ENCODE peak calls at places on chromosomes 3 and 15, in five cellular contexts. One of them, this sample, is unnamed.
A peak's percentile ranks its signal among the peaks of the same experiment; 100 is the strongest.

GRCh38 chr3:197466586-197467399 is 89.0 kb downstream of the BDH1 start:
- DNase-seq in mammary epithelial cell: peak; percentile 56
- DNase-seq in Panc1: no peak
- DNase-seq in AG04449: no peak
- DNase-seq in H9: no peak
- DNase-seq in this sample: peak; percentile 55

GRCh38 chr15:74616020-74616939 is 644 bp downstream of the CLK3 start:
- DNase-seq in mammary epithelial cell: peak; percentile 67
- DNase-seq in H9: no peak
- DNase-seq in Panc1: no peak
- DNase-seq in AG04449: no peak
- DNase-seq in this sample: peak; percentile 47

GRCh38 chr3:179760944-179761343 is 108.1 kb downstream of the USP13 start:
- DNase-seq in Panc1: no peak
- DNase-seq in H9: no peak
- DNase-seq in mammary epithelial cell: peak; percentile 60
- DNase-seq in AG04449: no peak
- DNase-seq in this sample: no peak

GRCh38 chr15:71807691-71808091 is 2.7 kb upstream of the NR2E3 start:
- DNase-seq in H9: no peak
- DNase-seq in mammary epithelial cell: no peak
- DNase-seq in AG04449: no peak
- DNase-seq in Panc1: no peak
- DNase-seq in this sample: no peak

GRCh38 chr3:172096881-172097420 is 57.6 kb downstream of the FNDC3B start:
- DNase-seq in Panc1: no peak
- DNase-seq in H9: no peak
- DNase-seq in mammary epithelial cell: peak; percentile 87
- DNase-seq in AG04449: no peak
- DNase-seq in this sample: no peak

GRCh38 chr15:46344115-46344749 is 709.4 kb downstream of the SQOR start:
- DNase-seq in AG04449: no peak
- DNase-seq in mammary epithelial cell: no peak
- DNase-seq in Panc1: no peak
- DNase-seq in H9: no peak
- DNase-seq in this sample: no peak

GRCh38 chr15:92772626-92773244 is 117.2 kb upstream of the FAM174B start:
- DNase-seq in AG04449: no peak
- DNase-seq in mammary epithelial cell: no peak
- DNase-seq in H9: no peak
- DNase-seq in Panc1: no peak
- DNase-seq in this sample: no peak

GRCh38 chr3:40187945-40188344 is 121.6 kb upstream of the EIF1B start:
- DNase-seq in AG04449: no peak
- DNase-seq in mammary epithelial cell: no peak
- DNase-seq in Panc1: no peak
- DNase-seq in H9: no peak
- DNase-seq in this sample: no peak

GRCh38 chr15:71069693-71070092 is 45.6 kb upstream of the THSD4 start:
- DNase-seq in AG04449: no peak
- DNase-seq in mammary epithelial cell: no peak
- DNase-seq in Panc1: no peak
- DNase-seq in H9: no peak
- DNase-seq in this sample: no peak

GRCh38 chr3:69408542-69408941 is 22.7 kb upstream of the FRMD4B start:
- DNase-seq in H9: no peak
- DNase-seq in mammary epithelial cell: no peak
- DNase-seq in Panc1: no peak
- DNase-seq in AG04449: no peak
- DNase-seq in this sample: no peak

GRCh38 chr3:186124618-186125017 is 15.7 kb upstream of the ETV5 start:
- DNase-seq in mammary epithelial cell: no peak
- DNase-seq in AG04449: no peak
- DNase-seq in Panc1: no peak
- DNase-seq in H9: no peak
- DNase-seq in this sample: no peak

GRCh38 chr3:124784686-124785382 is 54.6 kb downstream of the UMPS start:
- DNase-seq in AG04449: no peak
- DNase-seq in Panc1: no peak
- DNase-seq in mammary epithelial cell: peak; percentile 17
- DNase-seq in H9: no peak
- DNase-seq in this sample: no peak

GRCh38 chr3:126664591-126665214 is 9.8 kb upstream of the TXNRD3 start:
- DNase-seq in AG04449: no peak
- DNase-seq in H9: peak; percentile 47
- DNase-seq in Panc1: no peak
- DNase-seq in mammary epithelial cell: no peak
- DNase-seq in this sample: no peak

GRCh38 chr3:69309810-69310209 is 76.1 kb downstream of the FRMD4B start:
- DNase-seq in H9: no peak
- DNase-seq in Panc1: no peak
- DNase-seq in AG04449: no peak
- DNase-seq in mammary epithelial cell: peak; percentile 45
- DNase-seq in this sample: no peak

GRCh38 chr15:99017322-99017701 is 9.7 kb upstream of the PGPEP1L start:
- DNase-seq in mammary epithelial cell: no peak
- DNase-seq in H9: no peak
- DNase-seq in Panc1: no peak
- DNase-seq in AG04449: no peak
- DNase-seq in this sample: no peak

GRCh38 chr15:41396111-41396510 is 6.2 kb downstream of the NDUFAF1 start:
- DNase-seq in Panc1: no peak
- DNase-seq in mammary epithelial cell: no peak
- DNase-seq in AG04449: no peak
- DNase-seq in H9: no peak
- DNase-seq in this sample: no peak

GRCh38 chr3:65342084-65342683 is 654.4 kb upstream of the ADAMTS9 start:
- DNase-seq in H9: peak; percentile 81
- DNase-seq in AG04449: no peak
- DNase-seq in mammary epithelial cell: peak; percentile 13
- DNase-seq in Panc1: peak; percentile 17
- DNase-seq in this sample: peak; percentile 77

GRCh38 chr15:63379492-63380150 is 2.0 kb downstream of the CA12 start:
- DNase-seq in AG04449: no peak
- DNase-seq in H9: no peak
- DNase-seq in Panc1: no peak
- DNase-seq in mammary epithelial cell: peak; percentile 58
- DNase-seq in this sample: no peak

GRCh38 chr3:184173374-184173722 is 1.3 kb upstream of the AP2M1 start:
- DNase-seq in mammary epithelial cell: no peak
- DNase-seq in Panc1: no peak
- DNase-seq in H9: no peak
- DNase-seq in AG04449: no peak
- DNase-seq in this sample: no peak

GRCh38 chr15:37837276-37837675 is 97.2 kb upstream of the TMCO5A start:
- DNase-seq in mammary epithelial cell: no peak
- DNase-seq in Panc1: no peak
- DNase-seq in H9: no peak
- DNase-seq in AG04449: no peak
- DNase-seq in this sample: no peak

GRCh38 chr3:52830535-52831258 is at the start of gene ITIH4:
- DNase-seq in Panc1: no peak
- DNase-seq in H9: no peak
- DNase-seq in AG04449: no peak
- DNase-seq in mammary epithelial cell: no peak
- DNase-seq in this sample: no peak

GRCh38 chr3:69210068-69210730 is 87.8 kb upstream of the LMOD3 start:
- DNase-seq in Panc1: no peak
- DNase-seq in H9: no peak
- DNase-seq in mammary epithelial cell: no peak
- DNase-seq in AG04449: no peak
- DNase-seq in this sample: no peak

GRCh38 chr3:58574682-58575081 is 2.5 kb downstream of the FAM107A start:
- DNase-seq in AG04449: no peak
- DNase-seq in H9: no peak
- DNase-seq in Panc1: no peak
- DNase-seq in mammary epithelial cell: no peak
- DNase-seq in this sample: no peak

GRCh38 chr3:9405756-9406155 is 8.3 kb downstream of the SETD5 start:
- DNase-seq in mammary epithelial cell: peak; percentile 52
- DNase-seq in Panc1: no peak
- DNase-seq in AG04449: no peak
- DNase-seq in H9: no peak
- DNase-seq in this sample: no peak

GRCh38 chr3:162112719-162113118 is 616.1 kb downstream of the OTOL1 start:
- DNase-seq in H9: no peak
- DNase-seq in Panc1: no peak
- DNase-seq in AG04449: no peak
- DNase-seq in mammary epithelial cell: no peak
- DNase-seq in this sample: no peak

GRCh38 chr3:15331606-15332404 is 581 bp downstream of the SH3BP5 start:
- DNase-seq in AG04449: no peak
- DNase-seq in mammary epithelial cell: peak; percentile 27
- DNase-seq in H9: peak; percentile 35
- DNase-seq in Panc1: no peak
- DNase-seq in this sample: peak; percentile 59

GRCh38 chr3:142224482-142225072 is 808 bp downstream of the GK5 start:
- DNase-seq in mammary epithelial cell: no peak
- DNase-seq in H9: no peak
- DNase-seq in Panc1: no peak
- DNase-seq in AG04449: no peak
- DNase-seq in this sample: no peak

GRCh38 chr15:85592148-85592547 is 202.6 kb downstream of the KLHL25 start:
- DNase-seq in H9: no peak
- DNase-seq in AG04449: peak; percentile 52
- DNase-seq in Panc1: no peak
- DNase-seq in mammary epithelial cell: peak; percentile 88
- DNase-seq in this sample: no peak

DNA sequence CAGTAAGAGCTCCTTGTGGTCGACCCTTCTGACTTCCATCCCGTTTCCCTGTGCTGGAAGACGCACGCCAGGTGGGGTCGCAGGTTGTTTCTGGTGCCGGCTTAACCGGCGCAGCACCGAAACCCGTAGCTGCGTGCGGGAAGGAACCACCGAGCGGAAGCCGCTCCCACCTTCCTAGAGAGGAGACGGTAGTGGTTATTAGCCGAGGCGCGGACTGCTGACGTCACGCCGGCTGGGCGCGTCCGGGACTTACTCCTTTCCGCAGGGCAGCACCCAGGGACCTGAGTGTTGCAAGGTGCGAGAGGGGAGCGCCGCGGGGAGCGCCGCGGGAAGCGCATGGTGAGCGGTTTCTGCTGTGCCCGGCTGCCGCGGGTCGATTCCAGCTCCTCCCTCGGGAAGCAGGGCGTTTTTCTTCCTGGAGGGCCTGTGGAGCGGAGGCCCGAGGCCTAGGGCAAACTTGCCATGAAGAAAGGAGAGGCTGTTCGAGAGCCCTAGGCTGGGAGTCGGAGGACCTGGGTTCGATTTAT is at the start of gene ZNF501:
- DNase-seq in H9: peak; percentile 95
- DNase-seq in mammary epithelial cell: peak; percentile 88
- DNase-seq in Panc1: no peak
- DNase-seq in AG04449: peak; percentile 31
- DNase-seq in this sample: peak; percentile 96
- TF ChIP-seq CTCF in H9: no peak
- TF ChIP-seq CTCF in mammary epithelial cell: no peak
- TF ChIP-seq CTCF in Panc1: no peak
- TF ChIP-seq CTCF in AG04449: no peak
- TF ChIP-seq CTCF in this sample: no peak

GRCh38 chr15:59180946-59181345 is 25.7 kb upstream of the LDHAL6B start:
- DNase-seq in AG04449: no peak
- DNase-seq in mammary epithelial cell: no peak
- DNase-seq in H9: no peak
- DNase-seq in Panc1: no peak
- DNase-seq in this sample: no peak

GRCh38 chr15:59189224-59189623 is 17.4 kb upstream of the LDHAL6B start:
- DNase-seq in Panc1: no peak
- DNase-seq in AG04449: no peak
- DNase-seq in mammary epithelial cell: no peak
- DNase-seq in H9: no peak
- DNase-seq in this sample: no peak

GRCh38 chr15:59190291-59190690 is 16.4 kb upstream of the LDHAL6B start:
- DNase-seq in H9: no peak
- DNase-seq in mammary epithelial cell: no peak
- DNase-seq in AG04449: no peak
- DNase-seq in Panc1: no peak
- DNase-seq in this sample: no peak

GRCh38 chr15:59186501-59186900 is 20.1 kb upstream of the LDHAL6B start:
- DNase-seq in Panc1: no peak
- DNase-seq in mammary epithelial cell: no peak
- DNase-seq in AG04449: no peak
- DNase-seq in H9: no peak
- DNase-seq in this sample: no peak

GRCh38 chr15:59185725-59186124 is 20.9 kb upstream of the LDHAL6B start:
- DNase-seq in Panc1: no peak
- DNase-seq in AG04449: no peak
- DNase-seq in H9: no peak
- DNase-seq in mammary epithelial cell: no peak
- DNase-seq in this sample: no peak
- TF ChIP-seq CTCF in Panc1: no peak
- TF ChIP-seq CTCF in AG04449: no peak
- TF ChIP-seq CTCF in H9: peak; percentile 28
- TF ChIP-seq CTCF in mammary epithelial cell: peak; percentile 23
- TF ChIP-seq CTCF in this sample: no peak

DNA sequence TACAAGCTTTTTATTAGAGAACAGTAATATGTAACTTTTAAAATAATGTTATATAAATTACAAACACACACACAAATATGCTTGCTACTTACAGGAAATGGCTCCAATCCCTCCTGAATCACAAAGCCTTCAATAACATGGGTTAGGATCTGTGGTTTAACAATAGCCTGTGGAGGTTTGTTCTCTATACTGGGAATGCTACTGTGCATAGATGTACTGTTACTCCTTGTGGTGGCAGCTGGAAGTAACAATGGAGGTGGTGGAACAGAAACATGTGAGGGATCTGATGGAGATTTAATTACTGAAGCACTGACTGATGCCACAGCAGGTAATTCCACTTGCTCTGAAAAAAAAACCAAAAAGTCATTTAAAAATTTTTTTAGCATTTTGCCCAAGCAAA is 64.4 kb downstream of the PHC3 start:
- DNase-seq in H9: no peak
- DNase-seq in Panc1: no peak
- DNase-seq in AG04449: no peak
- DNase-seq in mammary epithelial cell: peak; percentile 16
- DNase-seq in this sample: no peak
- TF ChIP-seq CTCF in H9: peak; percentile 55
- TF ChIP-seq CTCF in Panc1: peak; percentile 38
- TF ChIP-seq CTCF in AG04449: peak; percentile 9
- TF ChIP-seq CTCF in mammary epithelial cell: peak; percentile 25
- TF ChIP-seq CTCF in this sample: peak; percentile 15

DNA sequence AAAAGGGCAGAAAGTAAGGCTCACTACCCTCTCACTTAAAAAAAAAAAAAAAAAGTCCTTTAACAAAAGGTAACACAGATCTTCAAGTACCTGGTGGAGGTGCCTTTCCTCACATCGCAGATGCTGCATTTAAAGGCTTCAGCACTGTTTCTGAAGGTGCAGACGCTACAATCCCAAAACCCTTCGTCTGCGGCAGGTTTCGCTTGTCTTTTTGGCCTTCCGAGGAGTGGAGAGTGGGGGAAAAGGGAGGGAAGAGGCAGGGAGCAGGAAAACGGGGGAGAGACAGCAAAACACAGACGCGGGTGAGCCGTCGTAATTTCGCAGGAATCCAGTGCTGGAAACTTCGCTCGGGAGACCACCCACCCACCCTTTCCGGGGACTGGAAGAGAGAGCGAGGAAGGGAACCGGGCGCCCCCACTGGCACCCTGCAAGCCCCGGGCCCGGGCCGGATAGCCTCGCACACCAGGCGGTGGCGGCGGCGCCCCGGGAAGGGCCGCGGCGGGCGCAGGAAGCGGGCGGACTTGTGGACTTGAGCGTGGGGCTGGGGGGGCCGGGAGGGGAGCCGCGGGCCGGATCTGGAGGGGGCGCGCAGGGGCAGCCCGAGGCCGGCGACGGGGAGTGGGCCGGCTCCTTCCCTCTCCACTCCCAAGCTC is 401.7 kb downstream of the SHQ1 start:
- DNase-seq in mammary epithelial cell: peak; percentile 58
- DNase-seq in AG04449: no peak
- DNase-seq in H9: peak; percentile 33
- DNase-seq in Panc1: no peak
- DNase-seq in this sample: no peak
- TF ChIP-seq CTCF in mammary epithelial cell: no peak
- TF ChIP-seq CTCF in AG04449: no peak
- TF ChIP-seq CTCF in H9: no peak
- TF ChIP-seq CTCF in Panc1: no peak
- TF ChIP-seq CTCF in this sample: no peak